ENCODE peak calls at places on chromosomes 7 and 10, in six cellular contexts. One of them, this sample, is unnamed.
A peak's percentile ranks its signal among the peaks of the same experiment; 100 is the strongest.

GRCh38 chr7:6271694-6272371 is 591 bp downstream of the CYTH3 start:
- DNase-seq in activated naive CD4-positive, alpha-beta T cell treated with anti-CD3 and anti-CD28 coated beads, Interleukin-2, amount 10 ng/mL, durations not matched to agents 7 days and 5 days: peak; percentile 42
- DNase-seq in GM12865: peak; percentile 20
- DNase-seq in upper lobe of right lung: no peak
- DNase-seq in endothelial cell: peak; percentile 12
- DNase-seq in iris pigment epithelial cell: no peak
- DNase-seq in this sample: no peak

GRCh38 chr10:131638049-131638448 is 262.8 kb upstream of the PPP2R2D start:
- DNase-seq in activated naive CD4-positive, alpha-beta T cell treated with anti-CD3 and anti-CD28 coated beads, Interleukin-2, amount 10 ng/mL, durations not matched to agents 7 days and 5 days: no peak
- DNase-seq in GM12865: no peak
- DNase-seq in upper lobe of right lung: no peak
- DNase-seq in endothelial cell: no peak
- DNase-seq in iris pigment epithelial cell: no peak
- DNase-seq in this sample: no peak

GRCh38 chr10:74177140-74177677 is 26.2 kb downstream of the ADK start:
- DNase-seq in activated naive CD4-positive, alpha-beta T cell treated with anti-CD3 and anti-CD28 coated beads, Interleukin-2, amount 10 ng/mL, durations not matched to agents 7 days and 5 days: peak; percentile 50
- DNase-seq in GM12865: peak; percentile 48
- DNase-seq in upper lobe of right lung: peak; percentile 79
- DNase-seq in endothelial cell: no peak
- DNase-seq in iris pigment epithelial cell: no peak
- DNase-seq in this sample: peak; percentile 55

GRCh38 chr10:86824151-86824550 is 67.7 kb downstream of the BMPR1A start:
- DNase-seq in activated naive CD4-positive, alpha-beta T cell treated with anti-CD3 and anti-CD28 coated beads, Interleukin-2, amount 10 ng/mL, durations not matched to agents 7 days and 5 days: no peak
- DNase-seq in GM12865: no peak
- DNase-seq in upper lobe of right lung: no peak
- DNase-seq in endothelial cell: no peak
- DNase-seq in iris pigment epithelial cell: no peak
- DNase-seq in this sample: peak; percentile 9

GRCh38 chr10:77550378-77550777 is 87.2 kb downstream of the KCNMA1 start:
- DNase-seq in activated naive CD4-positive, alpha-beta T cell treated with anti-CD3 and anti-CD28 coated beads, Interleukin-2, amount 10 ng/mL, durations not matched to agents 7 days and 5 days: no peak
- DNase-seq in GM12865: no peak
- DNase-seq in upper lobe of right lung: no peak
- DNase-seq in endothelial cell: no peak
- DNase-seq in iris pigment epithelial cell: no peak
- DNase-seq in this sample: no peak

GRCh38 chr7:39749177-39749576 is 125.8 kb downstream of the RALA start:
- DNase-seq in activated naive CD4-positive, alpha-beta T cell treated with anti-CD3 and anti-CD28 coated beads, Interleukin-2, amount 10 ng/mL, durations not matched to agents 7 days and 5 days: no peak
- DNase-seq in GM12865: no peak
- DNase-seq in upper lobe of right lung: no peak
- DNase-seq in endothelial cell: no peak
- DNase-seq in iris pigment epithelial cell: peak; percentile 83
- DNase-seq in this sample: peak; percentile 41

GRCh38 chr10:77889277-77889903 is 37.2 kb downstream of the DLG5 start:
- DNase-seq in activated naive CD4-positive, alpha-beta T cell treated with anti-CD3 and anti-CD28 coated beads, Interleukin-2, amount 10 ng/mL, durations not matched to agents 7 days and 5 days: no peak
- DNase-seq in GM12865: no peak
- DNase-seq in upper lobe of right lung: peak; percentile 83
- DNase-seq in endothelial cell: no peak
- DNase-seq in iris pigment epithelial cell: no peak
- DNase-seq in this sample: peak; percentile 58

GRCh38 chr10:109374215-109374614 is 549.1 kb downstream of the XPNPEP1 start:
- DNase-seq in activated naive CD4-positive, alpha-beta T cell treated with anti-CD3 and anti-CD28 coated beads, Interleukin-2, amount 10 ng/mL, durations not matched to agents 7 days and 5 days: no peak
- DNase-seq in GM12865: no peak
- DNase-seq in upper lobe of right lung: no peak
- DNase-seq in endothelial cell: no peak
- DNase-seq in iris pigment epithelial cell: peak; percentile 57
- DNase-seq in this sample: peak; percentile 7

GRCh38 chr7:120028636-120029035 is 244.3 kb upstream of the KCND2 start:
- DNase-seq in activated naive CD4-positive, alpha-beta T cell treated with anti-CD3 and anti-CD28 coated beads, Interleukin-2, amount 10 ng/mL, durations not matched to agents 7 days and 5 days: no peak
- DNase-seq in GM12865: no peak
- DNase-seq in upper lobe of right lung: no peak
- DNase-seq in endothelial cell: no peak
- DNase-seq in iris pigment epithelial cell: peak; percentile 21
- DNase-seq in this sample: no peak

GRCh38 chr10:121165276-121165675 is 314.1 kb downstream of the WDR11 start:
- DNase-seq in activated naive CD4-positive, alpha-beta T cell treated with anti-CD3 and anti-CD28 coated beads, Interleukin-2, amount 10 ng/mL, durations not matched to agents 7 days and 5 days: no peak
- DNase-seq in GM12865: no peak
- DNase-seq in upper lobe of right lung: no peak
- DNase-seq in endothelial cell: no peak
- DNase-seq in iris pigment epithelial cell: no peak
- DNase-seq in this sample: peak; percentile 42